ENCODE peak calls at places on chromosomes 6 and 20, in six cellular contexts. N is GM23338; F is CD8-positive, alpha-beta T cell; P is mammary epithelial cell; E is GM06990; M is H9. Y is an unnamed sample.

GRCh38 chr6:147662639-147663038 is 154.1 kb downstream of the SAMD5 start:
- DNase-seq in M (no peak), E (no peak), P (no peak), F (no peak), N (no peak), Y (no peak)

GRCh38 chr6:43966806-43967575 is 160.3 kb downstream of the MRPL14 start:
- DNase-seq in N (no peak), F (no peak), E (no peak), P (no peak), M (peak; percentile 18), Y (no peak)

GRCh38 chr20:62208805-62209755 is 11.0 kb downstream of the HRH3 start:
- DNase-seq in P (peak; percentile 60), E (no peak), M (peak; percentile 80), F (no peak), N (peak; percentile 76), Y (peak; percentile 36)

GRCh38 chr20:44129996-44130718 is 56.8 kb downstream of the JPH2 start:
- DNase-seq in P (no peak), E (no peak), M (no peak), F (no peak), N (no peak), Y (no peak)

GRCh38 chr6:146289816-146290588 is 253.6 kb upstream of the RAB32 start:
- DNase-seq in M (no peak), F (no peak), P (peak; percentile 50), N (no peak), E (no peak), Y (no peak)

GRCh38 chr6:111752476-111752875 is 120.8 kb downstream of the FYN start:
- DNase-seq in N (no peak), M (no peak), P (no peak), F (no peak), E (no peak), Y (no peak)

GRCh38 chr20:51126337-51126736 is 103.4 kb upstream of the KCNG1 start:
- DNase-seq in M (no peak), F (no peak), E (no peak), P (no peak), N (no peak), Y (no peak)

GRCh38 chr6:169978615-169979161 is 227.3 kb downstream of the ERMARD start:
- DNase-seq in F (no peak), N (no peak), P (peak; percentile 92), E (no peak), M (no peak), Y (peak; percentile 17)

GRCh38 chr6:148329568-148330299 is 12.9 kb upstream of the SASH1 start:
- DNase-seq in M (no peak), P (peak; percentile 73), F (no peak), N (no peak), E (no peak), Y (no peak)

GRCh38 chr6:127182501-127182900 is 64.0 kb downstream of the RSPO3 start:
- DNase-seq in N (no peak), E (no peak), M (no peak), F (no peak), P (no peak), Y (no peak)

GRCh38 chr6:133610271-133610840 is 278.6 kb upstream of the TCF21 start:
- DNase-seq in N (no peak), P (no peak), F (no peak), M (no peak), E (no peak), Y (no peak)

GRCh38 chr20:35618372-35619131 is 2.9 kb downstream of the SPAG4 start:
- DNase-seq in P (peak; percentile 42), F (peak; percentile 31), E (no peak), N (peak; percentile 47), M (peak; percentile 55), Y (no peak)

GRCh38 chr6:122789862-122790739 is 1.0 kb downstream of the SMPDL3A start:
- DNase-seq in M (peak; percentile 51), F (peak; percentile 6), E (no peak), N (peak; percentile 70), P (peak; percentile 39), Y (peak; percentile 18)

GRCh38 chr6:82072113-82072512 is 175.4 kb downstream of the IBTK start:
- DNase-seq in F (no peak), N (no peak), M (no peak), P (peak; percentile 4), E (no peak), Y (no peak)

GRCh38 chr6:49326337-49326736 is 136.7 kb downstream of the MMUT start:
- DNase-seq in P (peak; percentile 68), N (no peak), F (no peak), M (no peak), E (no peak), Y (no peak)

GRCh38 chr6:134898575-134898974 is 51.3 kb downstream of the ALDH8A1 start:
- DNase-seq in F (no peak), P (no peak), M (no peak), N (no peak), E (no peak), Y (no peak)

GRCh38 chr6:42091718-42092023 is 41.3 kb downstream of the TAF8 start:
- DNase-seq in M (no peak), P (no peak), N (no peak), F (no peak), E (no peak), Y (no peak)

GRCh38 chr20:34528921-34529297 is 12.7 kb downstream of the DYNLRB1 start:
- DNase-seq in M (no peak), P (no peak), E (no peak), F (no peak), N (no peak), Y (no peak)

GRCh38 chr20:47205577-47206123 is 150.8 kb downstream of the ZMYND8 start:
- DNase-seq in N (peak; percentile 74), M (peak; percentile 78), P (peak; percentile 35), E (peak; percentile 60), F (peak; percentile 55), Y (peak; percentile 82)

GRCh38 chr6:110357696-110358535 is at the start of gene METTL24:
- DNase-seq in P (no peak), M (peak; percentile 62), E (peak; percentile 43), F (peak; percentile 29), N (peak; percentile 70), Y (peak; percentile 62)

GRCh38 chr6:129472239-129472638 is 237.7 kb downstream of the ARHGAP18 start:
- DNase-seq in E (no peak), F (no peak), M (no peak), N (peak; percentile 61), P (no peak), Y (no peak)

GRCh38 chr6:21003780-21004541 is 469.7 kb downstream of the CDKAL1 start:
- DNase-seq in E (peak; percentile 70), N (peak; percentile 9), F (no peak), P (peak; percentile 51), M (no peak), Y (no peak)

GRCh38 chr20:48626226-48626937 is 201.4 kb downstream of the PREX1 start:
- DNase-seq in N (no peak), F (peak; percentile 61), M (no peak), E (no peak), P (no peak), Y (no peak)

GRCh38 chr6:148869589-148869988 is 122.8 kb downstream of the UST start:
- DNase-seq in P (peak; percentile 87), E (no peak), M (no peak), F (no peak), N (no peak), Y (no peak)

GRCh38 chr6:14728396-14729024 is 517.4 kb upstream of the JARID2 start:
- DNase-seq in N (no peak), P (peak; percentile 29), F (no peak), E (no peak), M (no peak), Y (no peak)

DNA sequence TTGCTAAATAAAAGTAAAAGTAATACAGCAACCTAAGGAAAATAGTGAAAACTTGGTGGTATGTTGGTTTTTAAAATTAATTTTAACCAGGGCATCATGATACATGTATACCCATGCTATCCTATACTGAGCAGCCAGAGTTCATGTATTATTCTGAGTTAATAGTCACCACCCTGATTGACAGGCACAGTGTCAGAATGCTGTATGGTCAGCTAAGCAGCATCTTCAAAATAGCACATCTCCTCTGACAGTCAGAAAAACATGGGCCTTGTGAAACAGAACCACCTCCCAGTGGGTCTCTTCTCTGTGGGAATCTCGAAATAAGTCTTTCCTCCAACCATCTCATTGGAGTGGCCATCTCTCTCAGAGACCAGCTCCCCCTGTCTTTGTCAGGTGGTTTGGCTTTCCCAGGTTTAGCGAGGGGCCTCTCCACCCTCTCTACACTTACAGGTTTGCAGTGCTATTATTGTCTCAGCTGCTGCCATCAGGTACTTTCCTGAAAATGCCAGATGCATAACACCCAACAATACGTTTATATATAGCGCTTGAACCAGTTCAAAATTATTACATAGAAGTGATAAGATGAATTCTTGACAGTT is 47.1 kb upstream of the RNF8 start:
- DNase-seq in M (no peak), F (no peak), P (no peak), E (no peak), N (peak; percentile 42), Y (no peak)
- TF ChIP-seq CTCF in M (peak; percentile 39), F (no peak), P (no peak), E (peak; percentile 34), N (no peak), Y (no peak)

GRCh38 chr20:58246346-58246745 is 17.9 kb upstream of the ANKRD60 start:
- DNase-seq in E (no peak), N (peak; percentile 76), M (peak; percentile 56), P (no peak), F (no peak), Y (no peak)
- TF ChIP-seq CTCF in E (peak; percentile 7), N (peak; percentile 63), M (peak; percentile 64), P (no peak), F (no peak), Y (peak; percentile 26)

GRCh38 chr6:22907085-22907484 is 337.7 kb downstream of the HDGFL1 start:
- DNase-seq in P (no peak), E (no peak), M (no peak), N (no peak), F (no peak), Y (no peak)

GRCh38 chr6:22904413-22904812 is 335.0 kb downstream of the HDGFL1 start:
- DNase-seq in N (no peak), M (no peak), F (no peak), P (peak; percentile 82), E (no peak), Y (no peak)

GRCh38 chr6:22910370-22910769 is 341.0 kb downstream of the HDGFL1 start:
- DNase-seq in N (no peak), P (no peak), E (no peak), M (no peak), F (no peak), Y (no peak)

DNA sequence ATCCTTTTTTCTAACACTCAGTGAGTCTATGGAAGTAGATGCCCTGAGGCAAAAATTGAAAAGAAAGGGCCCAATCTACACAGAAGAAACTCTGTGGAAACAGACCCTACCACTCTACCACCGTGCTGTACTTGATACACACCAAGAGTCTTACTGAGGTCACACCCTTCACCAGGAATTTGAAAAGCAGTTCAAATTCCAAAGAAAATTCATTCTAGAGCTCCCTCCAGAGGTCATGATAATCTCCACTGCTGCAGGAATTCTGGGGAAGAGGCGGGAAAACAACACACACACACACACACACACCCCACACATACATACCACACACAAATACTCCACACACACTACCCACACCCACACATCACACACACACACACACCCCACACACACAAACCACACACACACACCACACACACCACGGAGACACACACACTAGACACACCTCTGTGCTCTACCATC is 336.8 kb downstream of the HDGFL1 start:
- DNase-seq in P (peak; percentile 42), E (no peak), N (peak; percentile 75), M (no peak), F (no peak), Y (no peak)
- TF ChIP-seq CTCF in P (peak; percentile 30), E (no peak), N (peak; percentile 63), M (peak; percentile 54), F (no peak), Y (peak; percentile 15)

DNA sequence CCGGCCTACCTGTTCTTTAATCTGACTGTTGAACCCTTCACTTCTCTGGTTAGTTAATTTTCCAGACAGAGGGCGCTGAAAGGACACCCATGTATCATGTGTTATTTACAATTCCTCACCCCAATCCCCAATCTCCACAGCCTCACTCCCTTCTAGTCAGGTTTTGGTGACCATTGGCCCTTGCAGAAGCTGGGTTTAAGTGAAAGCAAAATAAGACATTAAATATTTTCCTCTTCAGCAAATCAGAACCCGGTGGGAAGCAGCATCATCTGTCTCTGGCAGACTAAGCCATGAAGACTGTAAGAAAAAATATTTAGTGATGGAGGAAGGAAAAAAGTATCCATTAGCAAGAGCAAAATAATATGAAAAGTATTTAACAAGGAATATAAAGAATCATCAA is 9.4 kb upstream of the HLA-DQA1 start:
- DNase-seq in N (no peak), E (peak; percentile 73), P (peak; percentile 6), M (peak; percentile 29), F (no peak), Y (no peak)
- TF ChIP-seq CTCF in N (no peak), E (no peak), P (no peak), M (no peak), F (no peak), Y (no peak)